ENCODE peak calls at places on chromosomes 6 and 20, in seven cellular contexts. J, T, N, F, S, K and B are unnamed samples. For H3K27me3, the result is how much of the 10 kb centered on the place peaks cover.

GRCh38 chr6:134217516-134218140 is 100.3 kb downstream of the SGK1 start:
- DNase-seq in J (no peak), T (no peak), N (no peak), F (no peak), S (peak), K (no peak), B (no peak)

GRCh38 chr20:856361-856775 is 22.9 kb downstream of the FAM110A start:
- DNase-seq in J (no peak), T (no peak), N (no peak), F (peak), S (peak), K (no peak), B (no peak)

GRCh38 chr6:150025201-150025917 is at the start of gene RAET1L:
- DNase-seq in J (no peak), T (no peak), N (no peak), F (no peak), S (peak), K (no peak), B (peak)

GRCh38 chr20:62583424-62583920 is 58.8 kb upstream of the SLCO4A1 start:
- DNase-seq in J (peak), T (no peak), N (no peak), F (no peak), S (no peak), K (no peak), B (no peak)

GRCh38 chr6:99254616-99255550 is 94.6 kb downstream of the FAXC start:
- DNase-seq in J (no peak), T (no peak), N (no peak), F (no peak), S (no peak), K (no peak), B (no peak)

GRCh38 chr6:56368484-56368883 is 121.1 kb upstream of the COL21A1 start:
- DNase-seq in J (no peak), T (no peak), N (no peak), F (no peak), S (peak), K (no peak), B (no peak)

GRCh38 chr6:35044771-35045275 is 96.3 kb downstream of the TCP11 start:
- DNase-seq in J (no peak), T (no peak), N (no peak), F (no peak), S (no peak), K (no peak), B (no peak)

GRCh38 chr6:163331245-163331644 is 83.3 kb upstream of the QKI start:
- DNase-seq in J (no peak), T (no peak), N (no peak), F (no peak), S (no peak), K (no peak), B (no peak)

GRCh38 chr6:53282741-53283140 is 66.0 kb downstream of the ELOVL5 start:
- DNase-seq in J (no peak), T (no peak), N (no peak), F (no peak), S (no peak), K (no peak), B (no peak)

GRCh38 chr6:153024401-153025017 is 22.0 kb upstream of the MTRF1L start:
- DNase-seq in J (no peak), T (no peak), N (no peak), F (no peak), S (peak), K (no peak), B (no peak)

GRCh38 chr6:26383624-26384417 is 913 bp downstream of the BTN2A2 start:
- DNase-seq in J (no peak), T (no peak), N (no peak), F (no peak), S (peak), K (peak), B (no peak)

GRCh38 chr20:21229163-21229562 is 74.0 kb upstream of the XRN2 start:
- DNase-seq in J (no peak), T (no peak), N (no peak), F (no peak), S (peak), K (no peak), B (no peak)

GRCh38 chr6:39923394-39923793 is 10.9 kb downstream of the MOCS1 start:
- DNase-seq in J (peak), T (no peak), N (no peak), F (no peak), S (no peak), K (no peak), B (no peak)

GRCh38 chr20:58711266-58712051 is 18.9 kb downstream of the NPEPL1 start:
- DNase-seq in J (peak), T (no peak), N (peak), F (peak), S (no peak), K (peak), B (no peak)

GRCh38 chr6:107386340-107386739 is 73.0 kb downstream of the PDSS2 start:
- DNase-seq in J (no peak), T (no peak), N (no peak), F (no peak), S (peak), K (no peak), B (no peak)

GRCh38 chr6:95686858-95687257 is 109.5 kb downstream of the MANEA start:
- DNase-seq in J (no peak), T (no peak), N (no peak), F (no peak), S (no peak), K (no peak), B (no peak)

GRCh38 chr6:13261464-13261994 is 66.8 kb downstream of the TBC1D7 start:
- DNase-seq in J (no peak), T (peak), N (peak), F (no peak), S (no peak), K (no peak), B (no peak)

GRCh38 chr6:13260831-13261230 is 67.5 kb downstream of the TBC1D7 start:
- DNase-seq in J (no peak), T (no peak), N (no peak), F (no peak), S (no peak), K (no peak), B (no peak)

GRCh38 chr6:13263669-13264068 is 64.7 kb downstream of the TBC1D7 start:
- DNase-seq in J (no peak), T (no peak), N (no peak), F (no peak), S (no peak), K (no peak), B (no peak)

GRCh38 chr6:13260116-13260598 is 68.2 kb downstream of the TBC1D7 start:
- DNase-seq in J (no peak), T (no peak), N (no peak), F (no peak), S (no peak), K (no peak), B (no peak)

GRCh38 chr6:13262302-13263006 is 65.9 kb downstream of the TBC1D7 start:
- DNase-seq in J (no peak), T (no peak), N (no peak), F (no peak), S (no peak), K (no peak), B (no peak)
- H3K4me3 ChIP-seq in J (no peak), T (no peak), N (no peak), F (no peak), S (no peak), K (no peak), B (no peak)

GRCh38 chr20:51315390-51315789 is 227.1 kb downstream of the NFATC2 start:
- DNase-seq in J (no peak), T (no peak), N (no peak), F (no peak), S (peak), K (no peak), B (no peak)

GRCh38 chr20:51322164-51322707 is 220.3 kb downstream of the NFATC2 start:
- DNase-seq in J (no peak), T (no peak), N (no peak), F (no peak), S (no peak), K (no peak), B (no peak)

GRCh38 chr20:51321343-51322163 is 221.0 kb downstream of the NFATC2 start:
- DNase-seq in J (no peak), T (no peak), N (no peak), F (peak), S (no peak), K (no peak), B (no peak)

GRCh38 chr20:51319522-51319921 is 223.0 kb downstream of the NFATC2 start:
- DNase-seq in J (no peak), T (no peak), N (no peak), F (no peak), S (no peak), K (no peak), B (no peak)

GRCh38 chr20:51318058-51318960 is 224.2 kb downstream of the NFATC2 start:
- DNase-seq in J (no peak), T (peak), N (no peak), F (no peak), S (no peak), K (no peak), B (no peak)
- TF ChIP-seq CTCF in J (peak), T (peak), N (peak), F (peak), S (peak), K (no peak), B (peak)

GRCh38 chr6:2275892-2276242 is 30.5 kb upstream of the GMDS start:
- DNase-seq in J (no peak), T (no peak), N (no peak), F (no peak), S (no peak), K (no peak), B (no peak)
- H3K27me3 ChIP-seq in J (under half), T (under half), N (under half), F (under half), S (under half), K (under half), B (under half)

DNA sequence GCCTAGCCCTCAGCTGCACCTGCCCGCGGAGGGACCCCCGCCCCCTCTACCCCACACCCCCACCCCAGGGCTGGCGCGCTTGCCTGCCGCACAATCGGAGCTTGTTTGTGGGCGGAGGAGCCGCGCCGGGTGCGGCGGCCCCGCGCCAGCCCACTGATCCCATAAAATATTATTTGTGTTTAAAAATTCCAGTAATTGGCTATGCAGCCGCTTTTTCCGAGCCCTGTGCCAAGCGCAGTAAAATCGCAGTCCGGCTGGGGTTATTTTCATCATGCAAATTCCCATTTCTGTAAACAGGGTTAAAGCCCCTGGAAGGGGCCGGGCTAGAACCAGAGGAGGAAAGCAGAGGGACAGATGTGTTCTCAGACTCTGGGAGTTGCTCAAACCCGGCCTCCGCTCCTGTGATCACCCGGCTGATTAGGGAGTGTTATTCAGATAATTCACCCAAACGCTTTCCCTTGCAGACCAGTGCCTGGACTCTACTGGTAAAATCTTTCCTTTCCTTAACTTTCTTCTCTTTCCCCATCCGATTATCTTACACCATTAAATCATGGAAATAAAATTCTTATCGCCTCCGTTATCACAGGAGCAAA is 93.1 kb downstream of the NCR2 start:
- DNase-seq in J (no peak), T (no peak), N (no peak), F (no peak), S (no peak), K (peak), B (peak)
- H3K4me3 ChIP-seq in J (peak), T (peak), N (peak), F (peak), S (no peak), K (peak), B (peak)